ENCODE peak calls at places on chromosomes 2 and 18, in seven cellular contexts. One of them, this sample, is unnamed.

GRCh38 chr2:42371621-42372473 is 10.8 kb upstream of the COX7A2L start:
- DNase-seq in fibroblast of gingiva: no peak
- DNase-seq in KG1: no peak
- DNase-seq in NCI-H460: no peak
- DNase-seq in NCI-H1436: no peak
- DNase-seq in stimulated activated CD4-positive, alpha-beta T cell treated with anti-CD3 and anti-CD28 coated beads, Interleukin-2, amount 100 ng/mL, for 24 hours: no peak
- DNase-seq in IMR-90: no peak
- DNase-seq in this sample: no peak

GRCh38 chr2:233010569-233011267 is 2.3 kb downstream of the NGEF start:
- DNase-seq in fibroblast of gingiva: no peak
- DNase-seq in KG1: no peak
- DNase-seq in NCI-H460: no peak
- DNase-seq in NCI-H1436: no peak
- DNase-seq in stimulated activated CD4-positive, alpha-beta T cell treated with anti-CD3 and anti-CD28 coated beads, Interleukin-2, amount 100 ng/mL, for 24 hours: no peak
- DNase-seq in IMR-90: no peak
- DNase-seq in this sample: no peak

GRCh38 chr2:198273670-198274069 is 469.3 kb downstream of the PLCL1 start:
- DNase-seq in fibroblast of gingiva: no peak
- DNase-seq in KG1: no peak
- DNase-seq in NCI-H460: no peak
- DNase-seq in NCI-H1436: no peak
- DNase-seq in stimulated activated CD4-positive, alpha-beta T cell treated with anti-CD3 and anti-CD28 coated beads, Interleukin-2, amount 100 ng/mL, for 24 hours: no peak
- DNase-seq in IMR-90: no peak
- DNase-seq in this sample: no peak

GRCh38 chr18:51321696-51322095 is 124.2 kb upstream of the MEX3C start:
- DNase-seq in fibroblast of gingiva: no peak
- DNase-seq in KG1: no peak
- DNase-seq in NCI-H460: no peak
- DNase-seq in NCI-H1436: no peak
- DNase-seq in stimulated activated CD4-positive, alpha-beta T cell treated with anti-CD3 and anti-CD28 coated beads, Interleukin-2, amount 100 ng/mL, for 24 hours: no peak
- DNase-seq in IMR-90: no peak
- DNase-seq in this sample: no peak

GRCh38 chr2:65367517-65367916 is 64.9 kb downstream of the SPRED2 start:
- DNase-seq in fibroblast of gingiva: peak; percentile 98
- DNase-seq in KG1: no peak
- DNase-seq in NCI-H460: peak; percentile 77
- DNase-seq in NCI-H1436: no peak
- DNase-seq in stimulated activated CD4-positive, alpha-beta T cell treated with anti-CD3 and anti-CD28 coated beads, Interleukin-2, amount 100 ng/mL, for 24 hours: no peak
- DNase-seq in IMR-90: peak; percentile 98
- DNase-seq in this sample: peak; percentile 92

GRCh38 chr2:37993135-37993534 is 68.0 kb downstream of the RMDN2 start:
- DNase-seq in fibroblast of gingiva: peak; percentile 2
- DNase-seq in KG1: no peak
- DNase-seq in NCI-H460: no peak
- DNase-seq in NCI-H1436: no peak
- DNase-seq in stimulated activated CD4-positive, alpha-beta T cell treated with anti-CD3 and anti-CD28 coated beads, Interleukin-2, amount 100 ng/mL, for 24 hours: no peak
- DNase-seq in IMR-90: peak; percentile 25
- DNase-seq in this sample: no peak

GRCh38 chr2:85763831-85764230 is 10.0 kb downstream of the ATOH8 start:
- DNase-seq in fibroblast of gingiva: no peak
- DNase-seq in KG1: no peak
- DNase-seq in NCI-H460: no peak
- DNase-seq in NCI-H1436: no peak
- DNase-seq in stimulated activated CD4-positive, alpha-beta T cell treated with anti-CD3 and anti-CD28 coated beads, Interleukin-2, amount 100 ng/mL, for 24 hours: no peak
- DNase-seq in IMR-90: no peak
- DNase-seq in this sample: no peak

GRCh38 chr2:207413376-207413907 is 116.3 kb upstream of the CREB1 start:
- DNase-seq in fibroblast of gingiva: no peak
- DNase-seq in KG1: no peak
- DNase-seq in NCI-H460: no peak
- DNase-seq in NCI-H1436: no peak
- DNase-seq in stimulated activated CD4-positive, alpha-beta T cell treated with anti-CD3 and anti-CD28 coated beads, Interleukin-2, amount 100 ng/mL, for 24 hours: no peak
- DNase-seq in IMR-90: no peak
- DNase-seq in this sample: no peak

GRCh38 chr18:28267878-28268625 is 91.1 kb upstream of the CDH2 start:
- DNase-seq in fibroblast of gingiva: no peak
- DNase-seq in KG1: no peak
- DNase-seq in NCI-H460: no peak
- DNase-seq in NCI-H1436: no peak
- DNase-seq in stimulated activated CD4-positive, alpha-beta T cell treated with anti-CD3 and anti-CD28 coated beads, Interleukin-2, amount 100 ng/mL, for 24 hours: no peak
- DNase-seq in IMR-90: peak; percentile 31
- DNase-seq in this sample: no peak

GRCh38 chr2:85457877-85458316 is 39.4 kb downstream of the SH2D6 start:
- DNase-seq in fibroblast of gingiva: no peak
- DNase-seq in KG1: no peak
- DNase-seq in NCI-H460: no peak
- DNase-seq in NCI-H1436: peak; percentile 40
- DNase-seq in stimulated activated CD4-positive, alpha-beta T cell treated with anti-CD3 and anti-CD28 coated beads, Interleukin-2, amount 100 ng/mL, for 24 hours: no peak
- DNase-seq in IMR-90: no peak
- DNase-seq in this sample: no peak

GRCh38 chr2:23599691-23600090 is 214.7 kb downstream of the KLHL29 start:
- DNase-seq in fibroblast of gingiva: no peak
- DNase-seq in KG1: no peak
- DNase-seq in NCI-H460: no peak
- DNase-seq in NCI-H1436: peak; percentile 59
- DNase-seq in stimulated activated CD4-positive, alpha-beta T cell treated with anti-CD3 and anti-CD28 coated beads, Interleukin-2, amount 100 ng/mL, for 24 hours: no peak
- DNase-seq in IMR-90: no peak
- DNase-seq in this sample: no peak

GRCh38 chr2:23487735-23488492 is 102.9 kb downstream of the KLHL29 start:
- DNase-seq in fibroblast of gingiva: peak; percentile 46
- DNase-seq in KG1: no peak
- DNase-seq in NCI-H460: no peak
- DNase-seq in NCI-H1436: no peak
- DNase-seq in stimulated activated CD4-positive, alpha-beta T cell treated with anti-CD3 and anti-CD28 coated beads, Interleukin-2, amount 100 ng/mL, for 24 hours: no peak
- DNase-seq in IMR-90: peak; percentile 83
- DNase-seq in this sample: no peak

GRCh38 chr18:75548353-75548752 is 120.8 kb upstream of the SMIM21 start:
- DNase-seq in fibroblast of gingiva: no peak
- DNase-seq in KG1: no peak
- DNase-seq in NCI-H460: no peak
- DNase-seq in NCI-H1436: peak; percentile 72
- DNase-seq in stimulated activated CD4-positive, alpha-beta T cell treated with anti-CD3 and anti-CD28 coated beads, Interleukin-2, amount 100 ng/mL, for 24 hours: no peak
- DNase-seq in IMR-90: no peak
- DNase-seq in this sample: no peak

GRCh38 chr2:20622731-20623130 is 28.2 kb downstream of the HS1BP3 start:
- DNase-seq in fibroblast of gingiva: no peak
- DNase-seq in KG1: no peak
- DNase-seq in NCI-H460: no peak
- DNase-seq in NCI-H1436: no peak
- DNase-seq in stimulated activated CD4-positive, alpha-beta T cell treated with anti-CD3 and anti-CD28 coated beads, Interleukin-2, amount 100 ng/mL, for 24 hours: no peak
- DNase-seq in IMR-90: no peak
- DNase-seq in this sample: no peak

GRCh38 chr2:120503206-120503792 is 157.4 kb downstream of the INHBB start:
- DNase-seq in fibroblast of gingiva: no peak
- DNase-seq in KG1: no peak
- DNase-seq in NCI-H460: no peak
- DNase-seq in NCI-H1436: no peak
- DNase-seq in stimulated activated CD4-positive, alpha-beta T cell treated with anti-CD3 and anti-CD28 coated beads, Interleukin-2, amount 100 ng/mL, for 24 hours: no peak
- DNase-seq in IMR-90: no peak
- DNase-seq in this sample: no peak

GRCh38 chr2:12828932-12829331 is 112.2 kb downstream of the TRIB2 start:
- DNase-seq in fibroblast of gingiva: no peak
- DNase-seq in KG1: no peak
- DNase-seq in NCI-H460: no peak
- DNase-seq in NCI-H1436: no peak
- DNase-seq in stimulated activated CD4-positive, alpha-beta T cell treated with anti-CD3 and anti-CD28 coated beads, Interleukin-2, amount 100 ng/mL, for 24 hours: no peak
- DNase-seq in IMR-90: no peak
- DNase-seq in this sample: no peak

GRCh38 chr18:79416022-79416676 is 20.4 kb downstream of the NFATC1 start:
- DNase-seq in fibroblast of gingiva: no peak
- DNase-seq in KG1: no peak
- DNase-seq in NCI-H460: no peak
- DNase-seq in NCI-H1436: no peak
- DNase-seq in stimulated activated CD4-positive, alpha-beta T cell treated with anti-CD3 and anti-CD28 coated beads, Interleukin-2, amount 100 ng/mL, for 24 hours: no peak
- DNase-seq in IMR-90: no peak
- DNase-seq in this sample: no peak

GRCh38 chr18:40692871-40693270 is 1262.2 kb upstream of the PIK3C3 start:
- DNase-seq in fibroblast of gingiva: no peak
- DNase-seq in KG1: no peak
- DNase-seq in NCI-H460: no peak
- DNase-seq in NCI-H1436: no peak
- DNase-seq in stimulated activated CD4-positive, alpha-beta T cell treated with anti-CD3 and anti-CD28 coated beads, Interleukin-2, amount 100 ng/mL, for 24 hours: no peak
- DNase-seq in IMR-90: peak; percentile 40
- DNase-seq in this sample: no peak

GRCh38 chr2:106094101-106094860 is 99.8 kb downstream of the UXS1 start:
- DNase-seq in fibroblast of gingiva: no peak
- DNase-seq in KG1: no peak
- DNase-seq in NCI-H460: no peak
- DNase-seq in NCI-H1436: no peak
- DNase-seq in stimulated activated CD4-positive, alpha-beta T cell treated with anti-CD3 and anti-CD28 coated beads, Interleukin-2, amount 100 ng/mL, for 24 hours: peak; percentile 56
- DNase-seq in IMR-90: no peak
- DNase-seq in this sample: no peak

GRCh38 chr2:20457027-20457426 is 10.2 kb downstream of the RHOB start:
- DNase-seq in fibroblast of gingiva: no peak
- DNase-seq in KG1: no peak
- DNase-seq in NCI-H460: no peak
- DNase-seq in NCI-H1436: no peak
- DNase-seq in stimulated activated CD4-positive, alpha-beta T cell treated with anti-CD3 and anti-CD28 coated beads, Interleukin-2, amount 100 ng/mL, for 24 hours: no peak
- DNase-seq in IMR-90: peak; percentile 65
- DNase-seq in this sample: no peak

GRCh38 chr2:100756704-100757103 is 63.2 kb upstream of the NPAS2 start:
- DNase-seq in fibroblast of gingiva: no peak
- DNase-seq in KG1: no peak
- DNase-seq in NCI-H460: no peak
- DNase-seq in NCI-H1436: no peak
- DNase-seq in stimulated activated CD4-positive, alpha-beta T cell treated with anti-CD3 and anti-CD28 coated beads, Interleukin-2, amount 100 ng/mL, for 24 hours: no peak
- DNase-seq in IMR-90: peak; percentile 27
- DNase-seq in this sample: no peak

GRCh38 chr18:22433960-22434359 is 16.2 kb upstream of the CTAGE1 start:
- DNase-seq in fibroblast of gingiva: peak; percentile 78
- DNase-seq in KG1: no peak
- DNase-seq in NCI-H460: no peak
- DNase-seq in NCI-H1436: no peak
- DNase-seq in stimulated activated CD4-positive, alpha-beta T cell treated with anti-CD3 and anti-CD28 coated beads, Interleukin-2, amount 100 ng/mL, for 24 hours: no peak
- DNase-seq in IMR-90: peak; percentile 17
- DNase-seq in this sample: no peak

GRCh38 chr2:240183370-240184197 is 43.1 kb upstream of the OTOS start:
- DNase-seq in fibroblast of gingiva: no peak
- DNase-seq in KG1: no peak
- DNase-seq in NCI-H460: no peak
- DNase-seq in NCI-H1436: no peak
- DNase-seq in stimulated activated CD4-positive, alpha-beta T cell treated with anti-CD3 and anti-CD28 coated beads, Interleukin-2, amount 100 ng/mL, for 24 hours: no peak
- DNase-seq in IMR-90: no peak
- DNase-seq in this sample: no peak

GRCh38 chr2:120568089-120568974 is 167.3 kb upstream of the GLI2 start:
- DNase-seq in fibroblast of gingiva: no peak
- DNase-seq in KG1: no peak
- DNase-seq in NCI-H460: no peak
- DNase-seq in NCI-H1436: no peak
- DNase-seq in stimulated activated CD4-positive, alpha-beta T cell treated with anti-CD3 and anti-CD28 coated beads, Interleukin-2, amount 100 ng/mL, for 24 hours: no peak
- DNase-seq in IMR-90: no peak
- DNase-seq in this sample: no peak

GRCh38 chr2:28408764-28409599 is 16.3 kb downstream of the FOSL2 start:
- DNase-seq in fibroblast of gingiva: no peak
- DNase-seq in KG1: no peak
- DNase-seq in NCI-H460: no peak
- DNase-seq in NCI-H1436: no peak
- DNase-seq in stimulated activated CD4-positive, alpha-beta T cell treated with anti-CD3 and anti-CD28 coated beads, Interleukin-2, amount 100 ng/mL, for 24 hours: peak; percentile 66
- DNase-seq in IMR-90: peak; percentile 44
- DNase-seq in this sample: no peak

GRCh38 chr2:120231974-120232635 is 8.9 kb upstream of the TMEM185B start:
- DNase-seq in fibroblast of gingiva: peak; percentile 32
- DNase-seq in KG1: no peak
- DNase-seq in NCI-H460: no peak
- DNase-seq in NCI-H1436: no peak
- DNase-seq in stimulated activated CD4-positive, alpha-beta T cell treated with anti-CD3 and anti-CD28 coated beads, Interleukin-2, amount 100 ng/mL, for 24 hours: peak; percentile 65
- DNase-seq in IMR-90: peak; percentile 50
- DNase-seq in this sample: no peak

GRCh38 chr2:205868773-205869333 is 186.6 kb downstream of the NRP2 start:
- DNase-seq in fibroblast of gingiva: no peak
- DNase-seq in KG1: peak; percentile 59
- DNase-seq in NCI-H460: no peak
- DNase-seq in NCI-H1436: no peak
- DNase-seq in stimulated activated CD4-positive, alpha-beta T cell treated with anti-CD3 and anti-CD28 coated beads, Interleukin-2, amount 100 ng/mL, for 24 hours: no peak
- DNase-seq in IMR-90: peak; percentile 61
- DNase-seq in this sample: no peak

GRCh38 chr2:32756074-32756727 is 128.4 kb downstream of the TTC27 start:
- DNase-seq in fibroblast of gingiva: no peak
- DNase-seq in KG1: no peak
- DNase-seq in NCI-H460: no peak
- DNase-seq in NCI-H1436: no peak
- DNase-seq in stimulated activated CD4-positive, alpha-beta T cell treated with anti-CD3 and anti-CD28 coated beads, Interleukin-2, amount 100 ng/mL, for 24 hours: no peak
- DNase-seq in IMR-90: no peak
- DNase-seq in this sample: no peak

GRCh38 chr2:85129861-85130260 is 3.3 kb upstream of the TCF7L1 start:
- DNase-seq in fibroblast of gingiva: no peak
- DNase-seq in KG1: no peak
- DNase-seq in NCI-H460: no peak
- DNase-seq in NCI-H1436: no peak
- DNase-seq in stimulated activated CD4-positive, alpha-beta T cell treated with anti-CD3 and anti-CD28 coated beads, Interleukin-2, amount 100 ng/mL, for 24 hours: no peak
- DNase-seq in IMR-90: no peak
- DNase-seq in this sample: no peak

GRCh38 chr2:160091381-160091780 is 29.0 kb upstream of the PLA2R1 start:
- DNase-seq in fibroblast of gingiva: peak; percentile 14
- DNase-seq in KG1: no peak
- DNase-seq in NCI-H460: no peak
- DNase-seq in NCI-H1436: no peak
- DNase-seq in stimulated activated CD4-positive, alpha-beta T cell treated with anti-CD3 and anti-CD28 coated beads, Interleukin-2, amount 100 ng/mL, for 24 hours: no peak
- DNase-seq in IMR-90: peak; percentile 54
- DNase-seq in this sample: no peak

GRCh38 chr2:27194538-27195354 is 17.1 kb upstream of the ATRAID start:
- DNase-seq in fibroblast of gingiva: peak; percentile 94
- DNase-seq in KG1: no peak
- DNase-seq in NCI-H460: peak; percentile 37
- DNase-seq in NCI-H1436: no peak
- DNase-seq in stimulated activated CD4-positive, alpha-beta T cell treated with anti-CD3 and anti-CD28 coated beads, Interleukin-2, amount 100 ng/mL, for 24 hours: no peak
- DNase-seq in IMR-90: no peak
- DNase-seq in this sample: no peak

GRCh38 chr2:31379102-31379501 is 35.4 kb downstream of the XDH start:
- DNase-seq in fibroblast of gingiva: no peak
- DNase-seq in KG1: no peak
- DNase-seq in NCI-H460: no peak
- DNase-seq in NCI-H1436: no peak
- DNase-seq in stimulated activated CD4-positive, alpha-beta T cell treated with anti-CD3 and anti-CD28 coated beads, Interleukin-2, amount 100 ng/mL, for 24 hours: no peak
- DNase-seq in IMR-90: no peak
- DNase-seq in this sample: no peak

GRCh38 chr2:96315005-96315399 is 9.7 kb upstream of the SNRNP200 start:
- DNase-seq in fibroblast of gingiva: no peak
- DNase-seq in KG1: no peak
- DNase-seq in NCI-H460: no peak
- DNase-seq in NCI-H1436: no peak
- DNase-seq in stimulated activated CD4-positive, alpha-beta T cell treated with anti-CD3 and anti-CD28 coated beads, Interleukin-2, amount 100 ng/mL, for 24 hours: no peak
- DNase-seq in IMR-90: no peak
- DNase-seq in this sample: no peak

GRCh38 chr2:101679801-101680487 is 17.6 kb upstream of the MAP4K4 start:
- DNase-seq in fibroblast of gingiva: no peak
- DNase-seq in KG1: no peak
- DNase-seq in NCI-H460: no peak
- DNase-seq in NCI-H1436: no peak
- DNase-seq in stimulated activated CD4-positive, alpha-beta T cell treated with anti-CD3 and anti-CD28 coated beads, Interleukin-2, amount 100 ng/mL, for 24 hours: no peak
- DNase-seq in IMR-90: no peak
- DNase-seq in this sample: no peak

GRCh38 chr2:54574107-54574859 is 118.2 kb downstream of the SPTBN1 start:
- DNase-seq in fibroblast of gingiva: no peak
- DNase-seq in KG1: peak; percentile 28
- DNase-seq in NCI-H460: peak; percentile 87
- DNase-seq in NCI-H1436: no peak
- DNase-seq in stimulated activated CD4-positive, alpha-beta T cell treated with anti-CD3 and anti-CD28 coated beads, Interleukin-2, amount 100 ng/mL, for 24 hours: peak; percentile 53
- DNase-seq in IMR-90: peak; percentile 60
- DNase-seq in this sample: no peak

GRCh38 chr2:46351388-46352141 is 54.4 kb downstream of the EPAS1 start:
- DNase-seq in fibroblast of gingiva: no peak
- DNase-seq in KG1: no peak
- DNase-seq in NCI-H460: no peak
- DNase-seq in NCI-H1436: no peak
- DNase-seq in stimulated activated CD4-positive, alpha-beta T cell treated with anti-CD3 and anti-CD28 coated beads, Interleukin-2, amount 100 ng/mL, for 24 hours: peak; percentile 71
- DNase-seq in IMR-90: no peak
- DNase-seq in this sample: no peak

GRCh38 chr2:241009601-241010530 is 11.4 kb downstream of the SNED1 start:
- DNase-seq in fibroblast of gingiva: peak; percentile 94
- DNase-seq in KG1: no peak
- DNase-seq in NCI-H460: no peak
- DNase-seq in NCI-H1436: no peak
- DNase-seq in stimulated activated CD4-positive, alpha-beta T cell treated with anti-CD3 and anti-CD28 coated beads, Interleukin-2, amount 100 ng/mL, for 24 hours: peak; percentile 36
- DNase-seq in IMR-90: peak; percentile 50
- DNase-seq in this sample: peak; percentile 77

GRCh38 chr18:46158498-46158897 is 54.3 kb downstream of the HAUS1 start:
- DNase-seq in fibroblast of gingiva: peak; percentile 20
- DNase-seq in KG1: no peak
- DNase-seq in NCI-H460: no peak
- DNase-seq in NCI-H1436: no peak
- DNase-seq in stimulated activated CD4-positive, alpha-beta T cell treated with anti-CD3 and anti-CD28 coated beads, Interleukin-2, amount 100 ng/mL, for 24 hours: no peak
- DNase-seq in IMR-90: peak; percentile 26
- DNase-seq in this sample: no peak

This sample was measured in amniotic stem cell.